ENCODE peak calls at places on chromosomes 11 and 22, in eight cellular contexts. One of them, this sample, is unnamed.

GRCh38 chr22:29478326-29479276 is 1.4 kb upstream of the NEFH start:
- DNase-seq in HEK293T: peak
- DNase-seq in non-pigmented ciliary epithelial cell: no peak
- DNase-seq in dorsolateral prefrontal cortex: no peak
- DNase-seq in coronary artery: no peak
- DNase-seq in neuronal stem cell: peak
- DNase-seq in AML-193: peak
- DNase-seq in fibroblast of the conjunctiva: no peak
- DNase-seq in this sample: no peak

GRCh38 chr22:29458551-29458950 is 20.2 kb downstream of the RFPL1 start:
- DNase-seq in HEK293T: no peak
- DNase-seq in AML-193: peak
- DNase-seq in neuronal stem cell: no peak
- DNase-seq in coronary artery: no peak
- DNase-seq in fibroblast of the conjunctiva: no peak
- DNase-seq in dorsolateral prefrontal cortex: peak
- DNase-seq in non-pigmented ciliary epithelial cell: no peak
- DNase-seq in this sample: no peak

GRCh38 chr22:45511847-45512261 is 9.2 kb downstream of the FBLN1 start:
- DNase-seq in AML-193: no peak
- DNase-seq in neuronal stem cell: no peak
- DNase-seq in dorsolateral prefrontal cortex: no peak
- DNase-seq in coronary artery: no peak
- DNase-seq in HEK293T: no peak
- DNase-seq in fibroblast of the conjunctiva: peak
- DNase-seq in non-pigmented ciliary epithelial cell: peak
- DNase-seq in this sample: peak

GRCh38 chr22:20972014-20972797 is 5.2 kb downstream of the AIFM3 start:
- DNase-seq in coronary artery: no peak
- DNase-seq in neuronal stem cell: no peak
- DNase-seq in fibroblast of the conjunctiva: no peak
- DNase-seq in HEK293T: no peak
- DNase-seq in dorsolateral prefrontal cortex: no peak
- DNase-seq in AML-193: no peak
- DNase-seq in non-pigmented ciliary epithelial cell: no peak
- DNase-seq in this sample: no peak

GRCh38 chr11:59753650-59754493 is 1.3 kb upstream of the STX3 start:
- DNase-seq in AML-193: peak
- DNase-seq in dorsolateral prefrontal cortex: peak
- DNase-seq in non-pigmented ciliary epithelial cell: no peak
- DNase-seq in HEK293T: peak
- DNase-seq in neuronal stem cell: peak
- DNase-seq in fibroblast of the conjunctiva: peak
- DNase-seq in coronary artery: peak
- DNase-seq in this sample: peak

GRCh38 chr11:78203184-78203583 is 14.5 kb downstream of the USP35 start:
- DNase-seq in fibroblast of the conjunctiva: no peak
- DNase-seq in neuronal stem cell: no peak
- DNase-seq in dorsolateral prefrontal cortex: no peak
- DNase-seq in coronary artery: no peak
- DNase-seq in HEK293T: no peak
- DNase-seq in non-pigmented ciliary epithelial cell: no peak
- DNase-seq in AML-193: no peak
- DNase-seq in this sample: no peak

GRCh38 chr11:66050581-66051231 is 1.5 kb upstream of the SF3B2 start:
- DNase-seq in AML-193: no peak
- DNase-seq in fibroblast of the conjunctiva: no peak
- DNase-seq in neuronal stem cell: no peak
- DNase-seq in dorsolateral prefrontal cortex: no peak
- DNase-seq in coronary artery: no peak
- DNase-seq in non-pigmented ciliary epithelial cell: no peak
- DNase-seq in HEK293T: no peak
- DNase-seq in this sample: no peak

GRCh38 chr11:86688398-86689179 is 16.2 kb upstream of the ME3 start:
- DNase-seq in HEK293T: no peak
- DNase-seq in AML-193: no peak
- DNase-seq in non-pigmented ciliary epithelial cell: peak
- DNase-seq in dorsolateral prefrontal cortex: no peak
- DNase-seq in coronary artery: no peak
- DNase-seq in neuronal stem cell: no peak
- DNase-seq in fibroblast of the conjunctiva: no peak
- DNase-seq in this sample: peak

GRCh38 chr11:103464420-103464819 is 355.2 kb downstream of the DYNC2H1 start:
- DNase-seq in AML-193: no peak
- DNase-seq in coronary artery: no peak
- DNase-seq in neuronal stem cell: no peak
- DNase-seq in non-pigmented ciliary epithelial cell: no peak
- DNase-seq in fibroblast of the conjunctiva: no peak
- DNase-seq in dorsolateral prefrontal cortex: no peak
- DNase-seq in HEK293T: no peak
- DNase-seq in this sample: no peak

GRCh38 chr11:63698976-63699733 is 17.9 kb downstream of the RTN3 start:
- DNase-seq in HEK293T: no peak
- DNase-seq in fibroblast of the conjunctiva: no peak
- DNase-seq in non-pigmented ciliary epithelial cell: no peak
- DNase-seq in coronary artery: no peak
- DNase-seq in AML-193: no peak
- DNase-seq in dorsolateral prefrontal cortex: no peak
- DNase-seq in neuronal stem cell: no peak
- DNase-seq in this sample: no peak

GRCh38 chr22:50340157-50340879 is 2.8 kb upstream of the PPP6R2 start:
- DNase-seq in HEK293T: no peak
- DNase-seq in AML-193: no peak
- DNase-seq in fibroblast of the conjunctiva: no peak
- DNase-seq in dorsolateral prefrontal cortex: no peak
- DNase-seq in neuronal stem cell: no peak
- DNase-seq in coronary artery: no peak
- DNase-seq in non-pigmented ciliary epithelial cell: no peak
- DNase-seq in this sample: peak

GRCh38 chr11:32438883-32439487 is 3.6 kb upstream of the WT1 start:
- DNase-seq in coronary artery: no peak
- DNase-seq in fibroblast of the conjunctiva: no peak
- DNase-seq in neuronal stem cell: no peak
- DNase-seq in AML-193: no peak
- DNase-seq in HEK293T: no peak
- DNase-seq in non-pigmented ciliary epithelial cell: no peak
- DNase-seq in dorsolateral prefrontal cortex: no peak
- DNase-seq in this sample: no peak

GRCh38 chr11:120563698-120564572 is 52.4 kb downstream of the GRIK4 start:
- DNase-seq in AML-193: no peak
- DNase-seq in fibroblast of the conjunctiva: no peak
- DNase-seq in coronary artery: no peak
- DNase-seq in non-pigmented ciliary epithelial cell: no peak
- DNase-seq in neuronal stem cell: peak
- DNase-seq in dorsolateral prefrontal cortex: peak
- DNase-seq in HEK293T: no peak
- DNase-seq in this sample: no peak

GRCh38 chr11:120134931-120135228 is 3.0 kb downstream of the TRIM29 start:
- DNase-seq in HEK293T: no peak
- DNase-seq in non-pigmented ciliary epithelial cell: no peak
- DNase-seq in coronary artery: no peak
- DNase-seq in AML-193: no peak
- DNase-seq in dorsolateral prefrontal cortex: peak
- DNase-seq in neuronal stem cell: no peak
- DNase-seq in fibroblast of the conjunctiva: no peak
- DNase-seq in this sample: no peak

GRCh38 chr22:40324468-40325305 is 21.6 kb upstream of the ADSL start:
- DNase-seq in neuronal stem cell: no peak
- DNase-seq in non-pigmented ciliary epithelial cell: no peak
- DNase-seq in HEK293T: no peak
- DNase-seq in coronary artery: no peak
- DNase-seq in dorsolateral prefrontal cortex: no peak
- DNase-seq in fibroblast of the conjunctiva: no peak
- DNase-seq in AML-193: no peak
- DNase-seq in this sample: no peak

GRCh38 chr11:117145393-117145761 is 1.3 kb downstream of the PAFAH1B2 start:
- DNase-seq in AML-193: no peak
- DNase-seq in HEK293T: peak
- DNase-seq in neuronal stem cell: peak
- DNase-seq in coronary artery: no peak
- DNase-seq in fibroblast of the conjunctiva: no peak
- DNase-seq in non-pigmented ciliary epithelial cell: no peak
- DNase-seq in dorsolateral prefrontal cortex: no peak
- DNase-seq in this sample: peak

GRCh38 chr11:18471995-18472394 is 16.3 kb downstream of the LDHAL6A start:
- DNase-seq in non-pigmented ciliary epithelial cell: no peak
- DNase-seq in fibroblast of the conjunctiva: no peak
- DNase-seq in neuronal stem cell: no peak
- DNase-seq in AML-193: no peak
- DNase-seq in coronary artery: no peak
- DNase-seq in HEK293T: no peak
- DNase-seq in dorsolateral prefrontal cortex: no peak
- DNase-seq in this sample: no peak

GRCh38 chr11:27718853-27719574 is 18.8 kb upstream of the BDNF start:
- DNase-seq in non-pigmented ciliary epithelial cell: no peak
- DNase-seq in neuronal stem cell: peak
- DNase-seq in fibroblast of the conjunctiva: peak
- DNase-seq in AML-193: no peak
- DNase-seq in coronary artery: no peak
- DNase-seq in dorsolateral prefrontal cortex: peak
- DNase-seq in HEK293T: peak
- DNase-seq in this sample: peak

GRCh38 chr11:107545101-107545514 is 20.4 kb downstream of the ALKBH8 start:
- DNase-seq in non-pigmented ciliary epithelial cell: peak
- DNase-seq in HEK293T: no peak
- DNase-seq in fibroblast of the conjunctiva: no peak
- DNase-seq in neuronal stem cell: no peak
- DNase-seq in coronary artery: no peak
- DNase-seq in dorsolateral prefrontal cortex: no peak
- DNase-seq in AML-193: no peak
- DNase-seq in this sample: peak

GRCh38 chr11:58629857-58630256 is 7.4 kb downstream of the CNTF start:
- DNase-seq in fibroblast of the conjunctiva: peak
- DNase-seq in HEK293T: peak
- DNase-seq in coronary artery: no peak
- DNase-seq in dorsolateral prefrontal cortex: no peak
- DNase-seq in non-pigmented ciliary epithelial cell: no peak
- DNase-seq in AML-193: peak
- DNase-seq in neuronal stem cell: no peak
- DNase-seq in this sample: peak

GRCh38 chr11:134131628-134132244 is 62.9 kb downstream of the JAM3 start:
- DNase-seq in dorsolateral prefrontal cortex: no peak
- DNase-seq in fibroblast of the conjunctiva: no peak
- DNase-seq in coronary artery: no peak
- DNase-seq in non-pigmented ciliary epithelial cell: no peak
- DNase-seq in HEK293T: no peak
- DNase-seq in AML-193: no peak
- DNase-seq in neuronal stem cell: no peak
- DNase-seq in this sample: no peak

GRCh38 chr22:25002241-25002985 is 49.9 kb downstream of the KIAA1671 start:
- DNase-seq in HEK293T: no peak
- DNase-seq in non-pigmented ciliary epithelial cell: no peak
- DNase-seq in dorsolateral prefrontal cortex: no peak
- DNase-seq in coronary artery: no peak
- DNase-seq in fibroblast of the conjunctiva: no peak
- DNase-seq in neuronal stem cell: no peak
- DNase-seq in AML-193: no peak
- DNase-seq in this sample: no peak

GRCh38 chr11:64378335-64378884 is 19.4 kb downstream of the RPS6KA4 start:
- DNase-seq in fibroblast of the conjunctiva: no peak
- DNase-seq in neuronal stem cell: no peak
- DNase-seq in coronary artery: no peak
- DNase-seq in dorsolateral prefrontal cortex: no peak
- DNase-seq in non-pigmented ciliary epithelial cell: no peak
- DNase-seq in AML-193: no peak
- DNase-seq in HEK293T: no peak
- DNase-seq in this sample: peak

GRCh38 chr11:6249822-6250555 is 9.6 kb upstream of the CCKBR start:
- DNase-seq in HEK293T: no peak
- DNase-seq in neuronal stem cell: no peak
- DNase-seq in dorsolateral prefrontal cortex: peak
- DNase-seq in non-pigmented ciliary epithelial cell: peak
- DNase-seq in coronary artery: peak
- DNase-seq in fibroblast of the conjunctiva: peak
- DNase-seq in AML-193: peak
- DNase-seq in this sample: peak

GRCh38 chr11:117881217-117881616 is 4.8 kb upstream of the FXYD6 start:
- DNase-seq in non-pigmented ciliary epithelial cell: no peak
- DNase-seq in neuronal stem cell: no peak
- DNase-seq in AML-193: no peak
- DNase-seq in dorsolateral prefrontal cortex: no peak
- DNase-seq in fibroblast of the conjunctiva: no peak
- DNase-seq in HEK293T: no peak
- DNase-seq in coronary artery: peak
- DNase-seq in this sample: no peak

GRCh38 chr11:123475478-123475877 is 45.4 kb downstream of the GRAMD1B start:
- DNase-seq in non-pigmented ciliary epithelial cell: no peak
- DNase-seq in AML-193: no peak
- DNase-seq in coronary artery: no peak
- DNase-seq in dorsolateral prefrontal cortex: no peak
- DNase-seq in neuronal stem cell: peak
- DNase-seq in HEK293T: no peak
- DNase-seq in fibroblast of the conjunctiva: peak
- DNase-seq in this sample: peak

GRCh38 chr22:26045051-26045450 is 124.2 kb upstream of the SEZ6L start:
- DNase-seq in fibroblast of the conjunctiva: no peak
- DNase-seq in AML-193: no peak
- DNase-seq in dorsolateral prefrontal cortex: no peak
- DNase-seq in coronary artery: no peak
- DNase-seq in non-pigmented ciliary epithelial cell: no peak
- DNase-seq in neuronal stem cell: no peak
- DNase-seq in HEK293T: no peak
- DNase-seq in this sample: no peak

GRCh38 chr22:22818861-22819855 is 68.5 kb upstream of the IGLL5 start:
- DNase-seq in HEK293T: no peak
- DNase-seq in non-pigmented ciliary epithelial cell: no peak
- DNase-seq in neuronal stem cell: no peak
- DNase-seq in fibroblast of the conjunctiva: no peak
- DNase-seq in AML-193: no peak
- DNase-seq in dorsolateral prefrontal cortex: no peak
- DNase-seq in coronary artery: no peak
- DNase-seq in this sample: no peak

GRCh38 chr22:21587803-21588611 is 20.5 kb downstream of the UBE2L3 start:
- DNase-seq in fibroblast of the conjunctiva: no peak
- DNase-seq in coronary artery: no peak
- DNase-seq in HEK293T: no peak
- DNase-seq in AML-193: no peak
- DNase-seq in dorsolateral prefrontal cortex: peak
- DNase-seq in non-pigmented ciliary epithelial cell: no peak
- DNase-seq in neuronal stem cell: no peak
- DNase-seq in this sample: peak

GRCh38 chr11:27876209-27876775 is 176.0 kb upstream of the BDNF start:
- DNase-seq in HEK293T: no peak
- DNase-seq in non-pigmented ciliary epithelial cell: no peak
- DNase-seq in coronary artery: no peak
- DNase-seq in AML-193: no peak
- DNase-seq in fibroblast of the conjunctiva: no peak
- DNase-seq in dorsolateral prefrontal cortex: no peak
- DNase-seq in neuronal stem cell: no peak
- DNase-seq in this sample: no peak

GRCh38 chr22:37173709-37174108 is 14.3 kb downstream of the C1QTNF6 start:
- DNase-seq in neuronal stem cell: no peak
- DNase-seq in HEK293T: no peak
- DNase-seq in fibroblast of the conjunctiva: peak
- DNase-seq in coronary artery: peak
- DNase-seq in dorsolateral prefrontal cortex: no peak
- DNase-seq in non-pigmented ciliary epithelial cell: no peak
- DNase-seq in AML-193: no peak
- DNase-seq in this sample: peak

GRCh38 chr11:9815486-9816136 is 151.7 kb downstream of the SWAP70 start:
- DNase-seq in neuronal stem cell: no peak
- DNase-seq in dorsolateral prefrontal cortex: no peak
- DNase-seq in fibroblast of the conjunctiva: peak
- DNase-seq in non-pigmented ciliary epithelial cell: no peak
- DNase-seq in coronary artery: no peak
- DNase-seq in AML-193: no peak
- DNase-seq in HEK293T: no peak
- DNase-seq in this sample: peak

GRCh38 chr11:96465537-96465936 is 75.7 kb downstream of the JRKL start:
- DNase-seq in AML-193: no peak
- DNase-seq in neuronal stem cell: no peak
- DNase-seq in non-pigmented ciliary epithelial cell: no peak
- DNase-seq in HEK293T: no peak
- DNase-seq in dorsolateral prefrontal cortex: no peak
- DNase-seq in coronary artery: no peak
- DNase-seq in fibroblast of the conjunctiva: no peak
- DNase-seq in this sample: no peak

GRCh38 chr22:27820896-27821866 is 19.6 kb upstream of the MN1 start:
- DNase-seq in non-pigmented ciliary epithelial cell: no peak
- DNase-seq in dorsolateral prefrontal cortex: no peak
- DNase-seq in neuronal stem cell: no peak
- DNase-seq in AML-193: no peak
- DNase-seq in HEK293T: no peak
- DNase-seq in fibroblast of the conjunctiva: no peak
- DNase-seq in coronary artery: no peak
- DNase-seq in this sample: no peak

This sample was measured in fibroblast of the aortic adventitia.